ENCODE peak calls at places on chromosomes 1 and 21, in ten cellular contexts. G is T-cell; H is GM12865; D is HEK293T; L is NCI-H345; N is hippocampal formation; E is thoracic aorta; S is OCI-M1; A is left colon; J is activated CD8-positive, alpha-beta memory T cell treated with anti-CD3 and anti-CD28 coated beads, Interleukin-2, amount 50 U/mL, for 48 hours. P is an unnamed sample.

GRCh38 chr1:66758247-66758755 is 6.0 kb downstream of the DYNLT5 start:
- DNase-seq in A (no peak), L (no peak), N (no peak), E (no peak), S (peak), H (peak), G (no peak), D (no peak), J (no peak), P (no peak)

GRCh38 chr1:22340873-22341272 is 110.8 kb upstream of the ZBTB40 start:
- DNase-seq in E (no peak), J (no peak), H (no peak), S (no peak), G (no peak), D (no peak), N (no peak), L (no peak), A (no peak), P (no peak)

GRCh38 chr1:160722726-160723125 is 11.1 kb upstream of the CD48 start:
- DNase-seq in D (no peak), L (no peak), H (no peak), A (no peak), S (no peak), N (no peak), J (no peak), G (no peak), E (no peak), P (no peak)

GRCh38 chr1:200877839-200878551 is 5.2 kb downstream of the GPR25 start:
- DNase-seq in E (no peak), N (no peak), D (no peak), S (no peak), H (peak), G (no peak), L (no peak), J (no peak), A (no peak), P (peak)

GRCh38 chr21:32819702-32820101 is 48.1 kb upstream of the PAXBP1 start:
- DNase-seq in L (no peak), N (no peak), H (no peak), G (no peak), J (no peak), S (no peak), A (no peak), D (no peak), E (no peak), P (no peak)

GRCh38 chr1:172460901-172461315 is 17.0 kb upstream of the PIGC start:
- DNase-seq in J (no peak), E (no peak), A (no peak), S (no peak), L (no peak), H (no peak), D (no peak), G (no peak), N (no peak), P (no peak)

GRCh38 chr1:167456926-167457325 is 61.4 kb downstream of the CD247 start:
- DNase-seq in L (no peak), J (peak), N (no peak), S (no peak), D (no peak), G (no peak), E (no peak), H (no peak), A (no peak), P (no peak)

GRCh38 chr21:41952568-41953248 is 1.1 kb downstream of the C2CD2 start:
- DNase-seq in D (no peak), S (peak), J (no peak), L (peak), N (no peak), E (no peak), A (no peak), G (no peak), H (no peak), P (no peak)

GRCh38 chr21:45866473-45867010 is 115.0 kb upstream of the COL6A1 start:
- DNase-seq in J (no peak), E (no peak), H (no peak), N (no peak), A (no peak), D (no peak), L (no peak), G (no peak), S (no peak), P (no peak)

GRCh38 chr1:203570805-203571204 is 55.8 kb upstream of the ATP2B4 start:
- DNase-seq in E (no peak), D (no peak), N (no peak), G (no peak), S (no peak), L (no peak), J (no peak), A (no peak), H (no peak), P (no peak)

GRCh38 chr21:25329227-25329626 is 278.1 kb downstream of the MRPL39 start:
- DNase-seq in D (no peak), J (no peak), L (no peak), G (no peak), N (no peak), S (no peak), H (no peak), A (no peak), E (no peak), P (no peak)

GRCh38 chr1:195105281-195105680 is 1503.0 kb downstream of the KCNT2 start:
- DNase-seq in E (no peak), S (no peak), A (no peak), H (peak), N (no peak), L (no peak), J (no peak), D (no peak), G (no peak), P (no peak)

GRCh38 chr1:62962794-62963776 is 179.2 kb downstream of the ATG4C start:
- DNase-seq in D (peak), H (peak), A (peak), E (no peak), G (no peak), L (peak), S (peak), N (peak), J (peak), P (no peak)

GRCh38 chr1:243708210-243708609 is 141.8 kb downstream of the AKT3 start:
- DNase-seq in D (no peak), G (no peak), H (peak), J (no peak), S (peak), L (no peak), N (no peak), E (no peak), A (no peak), P (no peak)

GRCh38 chr1:161182214-161182613 is 4.9 kb upstream of the B4GALT3 start:
- DNase-seq in S (peak), G (peak), L (no peak), N (no peak), H (peak), J (no peak), E (no peak), D (no peak), A (no peak), P (no peak)

GRCh38 chr1:157948547-157949152 is 44.8 kb upstream of the KIRREL1 start:
- DNase-seq in S (peak), E (no peak), J (no peak), A (peak), H (peak), G (no peak), N (peak), D (peak), L (no peak), P (no peak)

GRCh38 chr1:8020032-8020431 is 6.1 kb downstream of the ERRFI1 start:
- DNase-seq in A (no peak), G (no peak), E (no peak), S (no peak), H (no peak), D (no peak), L (no peak), N (no peak), J (no peak), P (no peak)

GRCh38 chr1:111873460-111873859 is 116.0 kb downstream of the KCND3 start:
- DNase-seq in A (no peak), H (no peak), S (no peak), L (no peak), E (no peak), N (no peak), J (no peak), D (no peak), G (no peak), P (no peak)

GRCh38 chr1:145859491-145860159 is 744 bp upstream of the PIAS3 start:
- DNase-seq in G (peak), N (peak), L (peak), H (peak), S (peak), E (peak), A (peak), J (peak), D (peak), P (peak)

GRCh38 chr1:29197590-29197924 is 15.9 kb upstream of the SRSF4 start:
- DNase-seq in S (peak), G (peak), N (no peak), A (peak), D (peak), H (peak), E (no peak), L (peak), J (no peak), P (peak)

GRCh38 chr1:104797982-104798381 is 1048.3 kb downstream of the AMY1C start:
- DNase-seq in E (no peak), H (no peak), L (no peak), D (no peak), N (no peak), G (no peak), J (no peak), S (no peak), A (no peak), P (no peak)

GRCh38 chr21:36773111-36773510 is 74.2 kb downstream of the SIM2 start:
- DNase-seq in S (no peak), G (no peak), J (no peak), H (no peak), L (no peak), A (peak), D (no peak), N (no peak), E (peak), P (no peak)

GRCh38 chr1:21924503-21925005 is 12.6 kb downstream of the HSPG2 start:
- DNase-seq in N (no peak), D (no peak), A (no peak), E (no peak), S (peak), L (no peak), J (no peak), H (no peak), G (no peak), P (no peak)

GRCh38 chr1:162386292-162387225 is 5.0 kb downstream of the C1orf226 start:
- DNase-seq in S (peak), E (no peak), H (no peak), L (no peak), J (no peak), D (no peak), A (no peak), G (no peak), N (no peak), P (no peak)

GRCh38 chr1:242147096-242147976 is 148.4 kb upstream of the MAP1LC3C start:
- DNase-seq in L (no peak), J (no peak), H (peak), G (no peak), A (no peak), S (peak), E (no peak), D (no peak), N (no peak), P (no peak)